ENCODE peak calls at places on chromosomes 3 and 15, in four cellular contexts. J, Q, H and F are unnamed samples.
A peak's percentile ranks its signal among the peaks of the same experiment; 100 is the strongest.

GRCh38 chr3:82462977-82463376 is 701.5 kb upstream of the GBE1 start:
- DNase-seq in J (no peak), Q (no peak), H (no peak), F (no peak)

GRCh38 chr3:116112686-116113085 is 332.6 kb downstream of the LSAMP start:
- DNase-seq in J (no peak), Q (no peak), H (no peak), F (no peak)

GRCh38 chr15:78749831-78750230 is 61.4 kb downstream of the ADAMTS7 start:
- DNase-seq in J (no peak), Q (no peak), H (no peak), F (no peak)

GRCh38 chr3:124246366-124246765 is 254.4 kb upstream of the ROPN1 start:
- DNase-seq in J (no peak), Q (no peak), H (no peak), F (no peak)

GRCh38 chr3:105876745-105877624 is 8.2 kb upstream of the CBLB start:
- DNase-seq in J (no peak), Q (peak; percentile 20), H (no peak), F (peak; percentile 10)

GRCh38 chr3:123303976-123304560 is 102.3 kb downstream of the SEC22A start:
- DNase-seq in J (no peak), Q (no peak), H (no peak), F (no peak)

GRCh38 chr3:182349951-182350350 is 443.4 kb upstream of the ATP11B start:
- DNase-seq in J (no peak), Q (no peak), H (no peak), F (no peak)

GRCh38 chr15:70664494-70664893 is 98.9 kb downstream of the UACA start:
- DNase-seq in J (no peak), Q (no peak), H (no peak), F (no peak)

GRCh38 chr3:146250449-146251382 is at the start of gene PLSCR4:
- DNase-seq in J (no peak), Q (peak; percentile 32), H (no peak), F (no peak)

GRCh38 chr15:59334063-59334415 is 38.6 kb downstream of the MYO1E start:
- DNase-seq in J (no peak), Q (no peak), H (no peak), F (no peak)

GRCh38 chr3:78726545-78726944 is 1041.3 kb downstream of the ROBO1 start:
- DNase-seq in J (no peak), Q (no peak), H (no peak), F (no peak)

GRCh38 chr15:76340198-76340801 is 3.7 kb downstream of the ISL2 start:
- DNase-seq in J (no peak), Q (peak; percentile 40), H (peak; percentile 30), F (no peak)

GRCh38 chr3:178072391-178072790 is 463.8 kb upstream of the KCNMB2 start:
- DNase-seq in J (no peak), Q (no peak), H (no peak), F (no peak)

GRCh38 chr3:156353535-156353934 is 201.4 kb downstream of the SSR3 start:
- DNase-seq in J (peak; percentile 67), Q (no peak), H (no peak), F (no peak)

GRCh38 chr3:141243295-141243707 is 11.7 kb downstream of the PXYLP1 start:
- DNase-seq in J (no peak), Q (no peak), H (no peak), F (peak; percentile 39)

GRCh38 chr3:37319784-37320183 is 145.4 kb upstream of the LRRFIP2 start:
- DNase-seq in J (no peak), Q (no peak), H (no peak), F (no peak)

GRCh38 chr15:91912336-91912735 is 58.8 kb downstream of the SLCO3A1 start:
- DNase-seq in J (no peak), Q (no peak), H (no peak), F (no peak)

GRCh38 chr15:68646156-68646555 is 67.4 kb downstream of the CORO2B start:
- DNase-seq in J (peak; percentile 23), Q (no peak), H (no peak), F (no peak)

GRCh38 chr3:30266536-30266935 is 339.9 kb upstream of the TGFBR2 start:
- DNase-seq in J (no peak), Q (no peak), H (no peak), F (no peak)

GRCh38 chr3:30658328-30659052 is 52.1 kb downstream of the TGFBR2 start:
- DNase-seq in J (peak; percentile 86), Q (no peak), H (peak; percentile 89), F (peak; percentile 75)

GRCh38 chr15:33157636-33158035 is 36.9 kb downstream of the FMN1 start:
- DNase-seq in J (no peak), Q (no peak), H (no peak), F (no peak)

GRCh38 chr3:49104427-49105291 is at the start of gene QARS1:
- DNase-seq in J (peak; percentile 94), Q (peak; percentile 97), H (peak; percentile 91), F (peak; percentile 84)

GRCh38 chr15:100099976-100100375 is 241.8 kb downstream of the ADAMTS17 start:
- DNase-seq in J (no peak), Q (no peak), H (no peak), F (no peak)

GRCh38 chr3:171142985-171143384 is 116.5 kb upstream of the SLC2A2 start:
- DNase-seq in J (no peak), Q (no peak), H (no peak), F (no peak)

GRCh38 chr3:188106898-188107684 is 46.9 kb upstream of the LPP start:
- DNase-seq in J (no peak), Q (no peak), H (no peak), F (no peak)

GRCh38 chr3:127052121-127052561 is 69.2 kb downstream of the PLXNA1 start:
- DNase-seq in J (no peak), Q (no peak), H (no peak), F (no peak)

GRCh38 chr3:50147861-50148260 is 7.3 kb upstream of the SEMA3F start:
- DNase-seq in J (no peak), Q (no peak), H (no peak), F (no peak)

GRCh38 chr3:187783098-187783497 is 37.8 kb upstream of the BCL6 start:
- DNase-seq in J (peak; percentile 20), Q (no peak), H (peak; percentile 71), F (no peak)

GRCh38 chr3:111733154-111733553 is 125.9 kb upstream of the PHLDB2 start:
- DNase-seq in J (no peak), Q (no peak), H (no peak), F (no peak)

GRCh38 chr3:174325834-174326705 is 533.1 kb upstream of the NAALADL2 start:
- DNase-seq in J (no peak), Q (no peak), H (no peak), F (no peak)